ENCODE peak calls at places on chromosomes 3 and 15, in eight cellular contexts. One of them, this sample, is unnamed.

GRCh38 chr15:70147178-70147760 is 49.6 kb upstream of the TLE3 start:
- DNase-seq in kidney epithelial cell: no peak
- DNase-seq in stomach: no peak
- DNase-seq in stimulated activated CD4-positive, alpha-beta T cell treated with anti-CD3 and anti-CD28 coated beads, TNF-alpha, amount 100 ng/mL, for 4 hours: no peak
- DNase-seq in thyroid gland: no peak
- DNase-seq in GM19239: no peak
- DNase-seq in amniotic stem cell: no peak
- DNase-seq in lung microvascular endothelial cell: no peak
- DNase-seq in this sample: no peak

GRCh38 chr3:30286007-30286669 is 320.3 kb upstream of the TGFBR2 start:
- DNase-seq in kidney epithelial cell: peak
- DNase-seq in GM19239: no peak
- DNase-seq in thyroid gland: peak
- DNase-seq in amniotic stem cell: peak
- DNase-seq in stimulated activated CD4-positive, alpha-beta T cell treated with anti-CD3 and anti-CD28 coated beads, TNF-alpha, amount 100 ng/mL, for 4 hours: no peak
- DNase-seq in stomach: peak
- DNase-seq in lung microvascular endothelial cell: peak
- DNase-seq in this sample: peak

GRCh38 chr3:101962055-101962454 is 112.7 kb downstream of the NFKBIZ start:
- DNase-seq in amniotic stem cell: no peak
- DNase-seq in stimulated activated CD4-positive, alpha-beta T cell treated with anti-CD3 and anti-CD28 coated beads, TNF-alpha, amount 100 ng/mL, for 4 hours: no peak
- DNase-seq in GM19239: no peak
- DNase-seq in lung microvascular endothelial cell: peak
- DNase-seq in thyroid gland: no peak
- DNase-seq in stomach: no peak
- DNase-seq in kidney epithelial cell: no peak
- DNase-seq in this sample: no peak

GRCh38 chr3:15638193-15638890 is 36.8 kb downstream of the BTD start:
- DNase-seq in kidney epithelial cell: no peak
- DNase-seq in GM19239: no peak
- DNase-seq in lung microvascular endothelial cell: peak
- DNase-seq in stomach: no peak
- DNase-seq in thyroid gland: no peak
- DNase-seq in stimulated activated CD4-positive, alpha-beta T cell treated with anti-CD3 and anti-CD28 coated beads, TNF-alpha, amount 100 ng/mL, for 4 hours: no peak
- DNase-seq in amniotic stem cell: no peak
- DNase-seq in this sample: no peak

GRCh38 chr3:31237887-31238286 is 294.8 kb upstream of the STT3B start:
- DNase-seq in amniotic stem cell: no peak
- DNase-seq in thyroid gland: no peak
- DNase-seq in stimulated activated CD4-positive, alpha-beta T cell treated with anti-CD3 and anti-CD28 coated beads, TNF-alpha, amount 100 ng/mL, for 4 hours: no peak
- DNase-seq in kidney epithelial cell: no peak
- DNase-seq in GM19239: no peak
- DNase-seq in stomach: no peak
- DNase-seq in lung microvascular endothelial cell: no peak
- DNase-seq in this sample: no peak

GRCh38 chr15:63390689-63391088 is 9.0 kb upstream of the CA12 start:
- DNase-seq in kidney epithelial cell: no peak
- DNase-seq in amniotic stem cell: no peak
- DNase-seq in stomach: no peak
- DNase-seq in lung microvascular endothelial cell: no peak
- DNase-seq in stimulated activated CD4-positive, alpha-beta T cell treated with anti-CD3 and anti-CD28 coated beads, TNF-alpha, amount 100 ng/mL, for 4 hours: no peak
- DNase-seq in GM19239: no peak
- DNase-seq in thyroid gland: no peak
- DNase-seq in this sample: no peak

GRCh38 chr15:74593122-74593521 is 22.5 kb upstream of the CLK3 start:
- DNase-seq in GM19239: no peak
- DNase-seq in lung microvascular endothelial cell: no peak
- DNase-seq in thyroid gland: peak
- DNase-seq in amniotic stem cell: no peak
- DNase-seq in stimulated activated CD4-positive, alpha-beta T cell treated with anti-CD3 and anti-CD28 coated beads, TNF-alpha, amount 100 ng/mL, for 4 hours: no peak
- DNase-seq in kidney epithelial cell: no peak
- DNase-seq in stomach: no peak
- DNase-seq in this sample: no peak

GRCh38 chr15:58475573-58476524 is 44.1 kb downstream of the LIPC start:
- DNase-seq in GM19239: no peak
- DNase-seq in thyroid gland: peak
- DNase-seq in amniotic stem cell: no peak
- DNase-seq in lung microvascular endothelial cell: peak
- DNase-seq in stomach: no peak
- DNase-seq in kidney epithelial cell: peak
- DNase-seq in stimulated activated CD4-positive, alpha-beta T cell treated with anti-CD3 and anti-CD28 coated beads, TNF-alpha, amount 100 ng/mL, for 4 hours: no peak
- DNase-seq in this sample: no peak

GRCh38 chr3:55959681-55960080 is 472.6 kb upstream of the WNT5A start:
- DNase-seq in kidney epithelial cell: no peak
- DNase-seq in amniotic stem cell: no peak
- DNase-seq in stomach: no peak
- DNase-seq in stimulated activated CD4-positive, alpha-beta T cell treated with anti-CD3 and anti-CD28 coated beads, TNF-alpha, amount 100 ng/mL, for 4 hours: no peak
- DNase-seq in thyroid gland: no peak
- DNase-seq in GM19239: no peak
- DNase-seq in lung microvascular endothelial cell: no peak
- DNase-seq in this sample: no peak

GRCh38 chr15:90906181-90906849 is 3.2 kb downstream of the MAN2A2 start:
- DNase-seq in lung microvascular endothelial cell: no peak
- DNase-seq in kidney epithelial cell: no peak
- DNase-seq in thyroid gland: no peak
- DNase-seq in amniotic stem cell: no peak
- DNase-seq in stimulated activated CD4-positive, alpha-beta T cell treated with anti-CD3 and anti-CD28 coated beads, TNF-alpha, amount 100 ng/mL, for 4 hours: no peak
- DNase-seq in stomach: no peak
- DNase-seq in GM19239: no peak
- DNase-seq in this sample: no peak

GRCh38 chr3:101940521-101940992 is 91.2 kb downstream of the NFKBIZ start:
- DNase-seq in stomach: no peak
- DNase-seq in kidney epithelial cell: peak
- DNase-seq in thyroid gland: no peak
- DNase-seq in stimulated activated CD4-positive, alpha-beta T cell treated with anti-CD3 and anti-CD28 coated beads, TNF-alpha, amount 100 ng/mL, for 4 hours: no peak
- DNase-seq in GM19239: no peak
- DNase-seq in lung microvascular endothelial cell: peak
- DNase-seq in amniotic stem cell: peak
- DNase-seq in this sample: peak

GRCh38 chr15:94451461-94451860 is 220.1 kb downstream of the MCTP2 start:
- DNase-seq in amniotic stem cell: no peak
- DNase-seq in kidney epithelial cell: no peak
- DNase-seq in GM19239: no peak
- DNase-seq in stimulated activated CD4-positive, alpha-beta T cell treated with anti-CD3 and anti-CD28 coated beads, TNF-alpha, amount 100 ng/mL, for 4 hours: no peak
- DNase-seq in stomach: no peak
- DNase-seq in thyroid gland: no peak
- DNase-seq in lung microvascular endothelial cell: no peak
- DNase-seq in this sample: peak

GRCh38 chr3:5011555-5012256 is 32.5 kb downstream of the BHLHE40 start:
- DNase-seq in amniotic stem cell: no peak
- DNase-seq in kidney epithelial cell: no peak
- DNase-seq in GM19239: no peak
- DNase-seq in lung microvascular endothelial cell: no peak
- DNase-seq in stimulated activated CD4-positive, alpha-beta T cell treated with anti-CD3 and anti-CD28 coated beads, TNF-alpha, amount 100 ng/mL, for 4 hours: no peak
- DNase-seq in stomach: no peak
- DNase-seq in thyroid gland: no peak
- DNase-seq in this sample: no peak

GRCh38 chr15:60087561-60087960 is 83.5 kb downstream of the FOXB1 start:
- DNase-seq in GM19239: no peak
- DNase-seq in kidney epithelial cell: no peak
- DNase-seq in stomach: no peak
- DNase-seq in amniotic stem cell: no peak
- DNase-seq in stimulated activated CD4-positive, alpha-beta T cell treated with anti-CD3 and anti-CD28 coated beads, TNF-alpha, amount 100 ng/mL, for 4 hours: no peak
- DNase-seq in thyroid gland: no peak
- DNase-seq in lung microvascular endothelial cell: no peak
- DNase-seq in this sample: no peak

GRCh38 chr3:172089250-172089649 is 49.9 kb downstream of the FNDC3B start:
- DNase-seq in kidney epithelial cell: no peak
- DNase-seq in stomach: no peak
- DNase-seq in amniotic stem cell: no peak
- DNase-seq in lung microvascular endothelial cell: peak
- DNase-seq in stimulated activated CD4-positive, alpha-beta T cell treated with anti-CD3 and anti-CD28 coated beads, TNF-alpha, amount 100 ng/mL, for 4 hours: no peak
- DNase-seq in thyroid gland: no peak
- DNase-seq in GM19239: no peak
- DNase-seq in this sample: no peak

GRCh38 chr3:66097647-66098046 is 58.9 kb upstream of the MAGI1 start:
- DNase-seq in kidney epithelial cell: no peak
- DNase-seq in stimulated activated CD4-positive, alpha-beta T cell treated with anti-CD3 and anti-CD28 coated beads, TNF-alpha, amount 100 ng/mL, for 4 hours: no peak
- DNase-seq in lung microvascular endothelial cell: no peak
- DNase-seq in stomach: no peak
- DNase-seq in GM19239: no peak
- DNase-seq in amniotic stem cell: no peak
- DNase-seq in thyroid gland: no peak
- DNase-seq in this sample: no peak

GRCh38 chr15:94252223-94252766 is 20.9 kb downstream of the MCTP2 start:
- DNase-seq in lung microvascular endothelial cell: no peak
- DNase-seq in thyroid gland: no peak
- DNase-seq in amniotic stem cell: no peak
- DNase-seq in GM19239: no peak
- DNase-seq in kidney epithelial cell: no peak
- DNase-seq in stomach: no peak
- DNase-seq in stimulated activated CD4-positive, alpha-beta T cell treated with anti-CD3 and anti-CD28 coated beads, TNF-alpha, amount 100 ng/mL, for 4 hours: no peak
- DNase-seq in this sample: no peak

GRCh38 chr3:176633511-176633910 is 563.8 kb downstream of the TBL1XR1 start:
- DNase-seq in lung microvascular endothelial cell: no peak
- DNase-seq in stomach: no peak
- DNase-seq in GM19239: no peak
- DNase-seq in thyroid gland: no peak
- DNase-seq in amniotic stem cell: no peak
- DNase-seq in kidney epithelial cell: no peak
- DNase-seq in stimulated activated CD4-positive, alpha-beta T cell treated with anti-CD3 and anti-CD28 coated beads, TNF-alpha, amount 100 ng/mL, for 4 hours: no peak
- DNase-seq in this sample: no peak

GRCh38 chr3:37751967-37752660 is 109.6 kb upstream of the CTDSPL start:
- DNase-seq in lung microvascular endothelial cell: no peak
- DNase-seq in GM19239: no peak
- DNase-seq in stomach: no peak
- DNase-seq in amniotic stem cell: no peak
- DNase-seq in thyroid gland: peak
- DNase-seq in stimulated activated CD4-positive, alpha-beta T cell treated with anti-CD3 and anti-CD28 coated beads, TNF-alpha, amount 100 ng/mL, for 4 hours: no peak
- DNase-seq in kidney epithelial cell: no peak
- DNase-seq in this sample: no peak

GRCh38 chr3:70849911-70850699 is 537.7 kb upstream of the MDFIC2 start:
- DNase-seq in kidney epithelial cell: no peak
- DNase-seq in stimulated activated CD4-positive, alpha-beta T cell treated with anti-CD3 and anti-CD28 coated beads, TNF-alpha, amount 100 ng/mL, for 4 hours: no peak
- DNase-seq in stomach: no peak
- DNase-seq in thyroid gland: peak
- DNase-seq in amniotic stem cell: peak
- DNase-seq in lung microvascular endothelial cell: peak
- DNase-seq in GM19239: no peak
- DNase-seq in this sample: no peak

GRCh38 chr3:175129571-175129970 is 270.4 kb downstream of the NAALADL2 start:
- DNase-seq in lung microvascular endothelial cell: no peak
- DNase-seq in kidney epithelial cell: no peak
- DNase-seq in stimulated activated CD4-positive, alpha-beta T cell treated with anti-CD3 and anti-CD28 coated beads, TNF-alpha, amount 100 ng/mL, for 4 hours: no peak
- DNase-seq in stomach: no peak
- DNase-seq in thyroid gland: no peak
- DNase-seq in amniotic stem cell: no peak
- DNase-seq in GM19239: no peak
- DNase-seq in this sample: no peak

GRCh38 chr3:113746955-113747718 is at the start of gene ATP6V1A:
- DNase-seq in kidney epithelial cell: no peak
- DNase-seq in amniotic stem cell: peak
- DNase-seq in thyroid gland: peak
- DNase-seq in stomach: peak
- DNase-seq in lung microvascular endothelial cell: peak
- DNase-seq in stimulated activated CD4-positive, alpha-beta T cell treated with anti-CD3 and anti-CD28 coated beads, TNF-alpha, amount 100 ng/mL, for 4 hours: peak
- DNase-seq in GM19239: no peak
- DNase-seq in this sample: no peak

GRCh38 chr3:81726132-81726531 is 35.3 kb downstream of the GBE1 start:
- DNase-seq in amniotic stem cell: no peak
- DNase-seq in stimulated activated CD4-positive, alpha-beta T cell treated with anti-CD3 and anti-CD28 coated beads, TNF-alpha, amount 100 ng/mL, for 4 hours: no peak
- DNase-seq in thyroid gland: no peak
- DNase-seq in GM19239: no peak
- DNase-seq in kidney epithelial cell: no peak
- DNase-seq in lung microvascular endothelial cell: peak
- DNase-seq in stomach: no peak
- DNase-seq in this sample: no peak

GRCh38 chr15:33860749-33861148 is 107.5 kb upstream of the CHRM5 start:
- DNase-seq in lung microvascular endothelial cell: no peak
- DNase-seq in stimulated activated CD4-positive, alpha-beta T cell treated with anti-CD3 and anti-CD28 coated beads, TNF-alpha, amount 100 ng/mL, for 4 hours: no peak
- DNase-seq in GM19239: no peak
- DNase-seq in kidney epithelial cell: peak
- DNase-seq in amniotic stem cell: peak
- DNase-seq in stomach: no peak
- DNase-seq in thyroid gland: no peak
- DNase-seq in this sample: no peak

GRCh38 chr15:89772933-89773583 is 3.1 kb upstream of the MESP2 start:
- DNase-seq in stimulated activated CD4-positive, alpha-beta T cell treated with anti-CD3 and anti-CD28 coated beads, TNF-alpha, amount 100 ng/mL, for 4 hours: no peak
- DNase-seq in amniotic stem cell: no peak
- DNase-seq in stomach: no peak
- DNase-seq in kidney epithelial cell: no peak
- DNase-seq in thyroid gland: no peak
- DNase-seq in GM19239: no peak
- DNase-seq in lung microvascular endothelial cell: no peak
- DNase-seq in this sample: no peak

GRCh38 chr3:148757238-148757930 is 59.7 kb downstream of the AGTR1 start:
- DNase-seq in amniotic stem cell: peak
- DNase-seq in stimulated activated CD4-positive, alpha-beta T cell treated with anti-CD3 and anti-CD28 coated beads, TNF-alpha, amount 100 ng/mL, for 4 hours: no peak
- DNase-seq in stomach: no peak
- DNase-seq in kidney epithelial cell: peak
- DNase-seq in lung microvascular endothelial cell: no peak
- DNase-seq in thyroid gland: no peak
- DNase-seq in GM19239: no peak
- DNase-seq in this sample: no peak

GRCh38 chr3:20563236-20563635 is 377.2 kb upstream of the SGO1 start:
- DNase-seq in stimulated activated CD4-positive, alpha-beta T cell treated with anti-CD3 and anti-CD28 coated beads, TNF-alpha, amount 100 ng/mL, for 4 hours: no peak
- DNase-seq in GM19239: no peak
- DNase-seq in kidney epithelial cell: no peak
- DNase-seq in lung microvascular endothelial cell: no peak
- DNase-seq in stomach: no peak
- DNase-seq in amniotic stem cell: no peak
- DNase-seq in thyroid gland: no peak
- DNase-seq in this sample: no peak

GRCh38 chr3:37510749-37511148 is 336.4 kb upstream of the LRRFIP2 start:
- DNase-seq in kidney epithelial cell: no peak
- DNase-seq in thyroid gland: no peak
- DNase-seq in lung microvascular endothelial cell: no peak
- DNase-seq in stomach: no peak
- DNase-seq in stimulated activated CD4-positive, alpha-beta T cell treated with anti-CD3 and anti-CD28 coated beads, TNF-alpha, amount 100 ng/mL, for 4 hours: no peak
- DNase-seq in amniotic stem cell: no peak
- DNase-seq in GM19239: no peak
- DNase-seq in this sample: no peak

GRCh38 chr3:17730318-17730967 is 12.0 kb downstream of the TBC1D5 start:
- DNase-seq in kidney epithelial cell: no peak
- DNase-seq in stomach: no peak
- DNase-seq in thyroid gland: peak
- DNase-seq in stimulated activated CD4-positive, alpha-beta T cell treated with anti-CD3 and anti-CD28 coated beads, TNF-alpha, amount 100 ng/mL, for 4 hours: no peak
- DNase-seq in lung microvascular endothelial cell: peak
- DNase-seq in amniotic stem cell: no peak
- DNase-seq in GM19239: no peak
- DNase-seq in this sample: no peak

GRCh38 chr3:106457278-106458210 is 588.7 kb upstream of the CBLB start:
- DNase-seq in lung microvascular endothelial cell: peak
- DNase-seq in stimulated activated CD4-positive, alpha-beta T cell treated with anti-CD3 and anti-CD28 coated beads, TNF-alpha, amount 100 ng/mL, for 4 hours: no peak
- DNase-seq in kidney epithelial cell: peak
- DNase-seq in GM19239: peak
- DNase-seq in stomach: no peak
- DNase-seq in amniotic stem cell: no peak
- DNase-seq in thyroid gland: peak
- DNase-seq in this sample: peak